ENCODE peak calls at places on chromosomes 3 and 15, in nine cellular contexts. R is CD8-positive, alpha-beta T cell; Z is psoas muscle; U is GM23248; D is activated T-cell treated with anti-CD3 and anti-CD28 coated beads, Interleukin-2, amount 50 U/mL, for 72 hours; P is stimulated activated CD8-positive, alpha-beta memory T cell treated with anti-CD3 and anti-CD28 coated beads, Interleukin-4, amount 100 ng/mL, for 4 hours; Y is T-cell; O is neural crest cell; E is AG20443. H is an unnamed sample.

GRCh38 chr15:68330911-68331310 is 53.4 kb downstream of the FEM1B start:
- DNase-seq in P (no peak), Z (no peak), U (no peak), E (no peak), O (no peak), R (no peak), D (no peak), Y (no peak), H (no peak)

GRCh38 chr3:168124791-168125190 is 29.1 kb upstream of the GOLIM4 start:
- DNase-seq in D (no peak), Z (no peak), R (no peak), Y (no peak), E (no peak), O (no peak), U (no peak), P (no peak), H (no peak)

GRCh38 chr3:9780920-9781319 is 11.2 kb upstream of the CAMK1 start:
- DNase-seq in R (no peak), U (no peak), P (no peak), D (no peak), Y (no peak), O (no peak), E (no peak), Z (no peak), H (no peak)

GRCh38 chr15:49423021-49423420 is at the start of gene FGF7:
- DNase-seq in Y (no peak), P (no peak), O (no peak), D (no peak), R (no peak), Z (peak), E (peak), U (peak), H (peak)

GRCh38 chr3:11323827-11324226 is 51.6 kb downstream of the ATG7 start:
- DNase-seq in O (no peak), R (no peak), P (no peak), U (peak), Z (no peak), Y (no peak), E (peak), D (no peak), H (no peak)

GRCh38 chr3:189862385-189863023 is 231.3 kb downstream of the TP63 start:
- DNase-seq in D (no peak), Y (no peak), U (peak), P (no peak), E (peak), O (no peak), Z (no peak), R (no peak), H (no peak)

GRCh38 chr15:75659928-75660645 is 12.4 kb downstream of the SNX33 start:
- DNase-seq in R (no peak), E (no peak), P (no peak), Z (peak), U (peak), D (no peak), O (no peak), Y (no peak), H (no peak)

GRCh38 chr15:68391084-68391483 is 40.9 kb downstream of the ITGA11 start:
- DNase-seq in O (no peak), E (no peak), Y (no peak), U (no peak), R (no peak), D (no peak), Z (no peak), P (no peak), H (peak)

GRCh38 chr3:175260145-175260794 is 401.1 kb downstream of the NAALADL2 start:
- DNase-seq in Z (no peak), E (peak), Y (no peak), R (no peak), D (no peak), U (peak), P (no peak), O (no peak), H (no peak)

GRCh38 chr3:122146466-122146865 is 37.0 kb upstream of the CASR start:
- DNase-seq in O (no peak), R (no peak), E (no peak), U (no peak), D (peak), Z (no peak), P (no peak), Y (no peak), H (no peak)

GRCh38 chr15:66187271-66187670 is 66.3 kb downstream of the MEGF11 start:
- DNase-seq in P (no peak), E (no peak), O (no peak), U (no peak), R (no peak), D (no peak), Y (no peak), Z (no peak), H (no peak)

H was measured in uterus.